ENCODE peak calls at places on chromosomes 13 and 19, in eight cellular contexts. D is HCT116; L is upper lobe of right lung; H is fibroblast of lung; T is CD8-positive, alpha-beta memory T cell; O is cardiac muscle cell; P is naive thymus-derived CD4-positive, alpha-beta T cell; V is right atrium auricular region. W is an unnamed sample. For H3K9me3, the result is how much of the 10 kb centered on the place peaks cover.

GRCh38 chr19:32345261-32346207 is at the start of gene ZNF507:
- DNase-seq in P (peak), O (peak), D (peak), T (peak), L (peak), H (peak), V (peak), W (no peak)

GRCh38 chr19:50476224-50476942 is at the start of the genes EMC10 and GARIN5A:
- DNase-seq in P (peak), H (peak), T (peak), L (peak), D (peak), O (peak), V (peak), W (no peak)

GRCh38 chr19:46393456-46394397 is 19.6 kb downstream of the CCDC8 start:
- DNase-seq in H (no peak), T (peak), P (no peak), V (no peak), L (peak), D (no peak), O (no peak), W (no peak)

GRCh38 chr19:3980353-3981251 is 4.7 kb downstream of the EEF2 start:
- DNase-seq in P (no peak), V (no peak), H (no peak), O (no peak), D (no peak), T (no peak), L (no peak), W (no peak)

GRCh38 chr19:40523322-40524047 is 53.2 kb upstream of the SHKBP1 start:
- DNase-seq in V (no peak), D (peak), H (peak), L (peak), T (peak), O (peak), P (no peak), W (no peak)

GRCh38 chr19:49492573-49493411 is 3.4 kb upstream of the RPS11 start:
- DNase-seq in L (no peak), D (no peak), O (no peak), P (no peak), T (no peak), V (no peak), H (peak), W (no peak)

GRCh38 chr13:99432637-99433542 is 68.4 kb upstream of the TM9SF2 start:
- DNase-seq in T (peak), V (peak), P (peak), O (peak), D (peak), L (peak), H (peak), W (no peak)

GRCh38 chr19:43880483-43880882 is 53.4 kb downstream of the ZNF283 start:
- DNase-seq in T (no peak), P (no peak), O (no peak), D (no peak), H (no peak), V (no peak), L (no peak), W (no peak)

GRCh38 chr19:34808566-34808965 is 35.6 kb upstream of the ZNF599 start:
- DNase-seq in P (no peak), L (no peak), H (peak), O (no peak), T (no peak), V (no peak), D (no peak), W (peak)

GRCh38 chr19:28393574-28394336 is 819.2 kb downstream of the UQCRFS1 start:
- DNase-seq in T (no peak), V (no peak), H (no peak), D (no peak), P (no peak), O (no peak), L (no peak), W (no peak)

GRCh38 chr19:44903602-44904425 is 1.8 kb upstream of the APOE start:
- DNase-seq in O (peak), L (peak), V (peak), D (no peak), H (peak), P (peak), T (peak), W (no peak)

GRCh38 chr13:37127706-37128241 is 22.3 kb upstream of the CSNK1A1L start:
- DNase-seq in T (no peak), L (no peak), O (no peak), H (peak), P (no peak), D (no peak), V (peak), W (no peak)

GRCh38 chr19:18002347-18002850 is 5.6 kb upstream of the ARRDC2 start:
- DNase-seq in L (peak), O (no peak), P (no peak), H (no peak), D (no peak), T (peak), V (no peak), W (no peak)

GRCh38 chr13:24683833-24684599 is 3.8 kb downstream of the ATP12A start:
- DNase-seq in O (peak), L (peak), V (no peak), D (peak), P (peak), H (no peak), T (peak), W (no peak)

GRCh38 chr19:29526730-29527499 is 1.1 kb downstream of the VSTM2B start:
- DNase-seq in L (peak), P (no peak), H (no peak), V (no peak), D (no peak), T (peak), O (no peak), W (no peak)

GRCh38 chr19:50890422-50891252 is 17.4 kb downstream of the KLK2 start:
- DNase-seq in V (no peak), O (no peak), H (peak), P (no peak), D (no peak), L (no peak), T (no peak), W (no peak)

GRCh38 chr19:1270168-1270853 is 1.2 kb downstream of the CIRBP start:
- DNase-seq in L (no peak), V (no peak), H (no peak), P (no peak), T (no peak), O (no peak), D (no peak), W (peak)

GRCh38 chr13:24066405-24067292 is 93.9 kb upstream of the SPATA13 start:
- DNase-seq in T (no peak), O (no peak), P (no peak), L (no peak), D (no peak), H (no peak), V (no peak), W (no peak)

GRCh38 chr13:75636339-75637095 is 387 bp downstream of the LMO7 start:
- DNase-seq in D (no peak), H (peak), T (peak), P (peak), L (peak), O (peak), V (no peak), W (no peak)

GRCh38 chr13:45441633-45442032 is 23.1 kb upstream of the COG3 start:
- DNase-seq in D (no peak), V (no peak), L (no peak), O (no peak), P (no peak), T (no peak), H (peak), W (no peak)

GRCh38 chr13:110731072-110731471 is 17.6 kb downstream of the ING1 start:
- DNase-seq in V (no peak), L (no peak), D (no peak), P (no peak), T (no peak), O (no peak), H (no peak), W (no peak)

GRCh38 chr13:41985788-41986508 is 25.0 kb upstream of the VWA8 start:
- DNase-seq in P (no peak), O (no peak), L (no peak), T (no peak), H (peak), D (no peak), V (no peak), W (no peak)

GRCh38 chr13:19586904-19587634 is 25.7 kb upstream of the TPTE2 start:
- DNase-seq in V (no peak), H (peak), P (peak), D (no peak), T (peak), O (no peak), L (peak), W (no peak)

GRCh38 chr19:57850553-57851017 is 926 bp downstream of the ZNF587 start:
- DNase-seq in L (no peak), H (peak), V (no peak), P (no peak), D (no peak), T (no peak), O (no peak), W (no peak)

GRCh38 chr19:36527873-36528193 is 238 bp downstream of the ZNF260 start:
- DNase-seq in L (no peak), H (no peak), O (no peak), D (no peak), V (no peak), P (peak), T (no peak), W (no peak)
- H3K9me3 ChIP-seq in L (under half), H (under half), O (under half), D (under half), V (under half), P (under half), T (under half), W (under half)

DNA sequence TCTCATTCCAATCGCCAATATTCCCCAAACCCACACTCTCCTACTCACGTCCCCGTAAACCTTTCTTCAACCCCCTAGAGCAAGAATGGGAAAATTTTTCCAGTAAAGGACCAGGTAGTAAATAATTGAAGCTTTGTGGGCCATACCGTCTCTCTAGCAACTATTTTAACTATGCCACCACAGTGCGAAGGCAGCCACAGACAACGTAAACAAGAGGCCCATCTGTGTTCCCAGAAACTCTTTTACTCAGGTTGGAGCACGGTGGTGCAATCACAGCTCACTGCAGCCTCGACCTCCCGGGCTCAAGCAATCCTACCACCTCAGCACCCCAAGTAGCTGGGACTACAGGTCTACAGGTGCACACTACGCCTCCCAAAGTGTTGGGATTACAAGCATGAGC is 3.0 kb downstream of the DPRX start:
- DNase-seq in L (no peak), T (no peak), D (no peak), H (no peak), P (no peak), O (no peak), V (no peak), W (no peak)
- H3K9me3 ChIP-seq in L (under half), T (under half), D (under half), H (under half), P (under half), O (under half), V (under half), W (under half)

DNA sequence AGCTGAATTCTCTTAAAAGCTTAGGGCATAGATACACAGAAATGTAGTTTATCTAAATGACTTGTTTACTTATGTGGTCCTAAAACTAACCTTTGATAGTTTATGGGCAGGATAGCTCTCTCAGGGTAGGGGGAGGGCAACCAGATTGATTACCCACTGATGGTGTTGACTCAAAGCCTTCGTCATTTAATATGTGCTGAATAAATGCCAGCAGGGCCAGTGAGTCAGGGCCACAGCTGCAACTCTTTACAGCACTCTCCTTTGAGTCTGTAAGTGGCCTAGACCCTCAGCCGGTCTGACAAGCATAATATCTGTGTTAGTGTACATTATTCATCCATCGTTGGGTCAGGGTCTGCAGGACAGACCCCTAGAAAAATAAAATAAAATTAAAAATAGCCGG is 128.5 kb downstream of the ZNF675 start:
- DNase-seq in L (no peak), H (no peak), D (no peak), P (no peak), T (no peak), O (no peak), V (no peak), W (no peak)
- H3K9me3 ChIP-seq in L (under half), H (under half), D (under half), P (under half), T (under half), O (under half), V (under half), W (under half)

DNA sequence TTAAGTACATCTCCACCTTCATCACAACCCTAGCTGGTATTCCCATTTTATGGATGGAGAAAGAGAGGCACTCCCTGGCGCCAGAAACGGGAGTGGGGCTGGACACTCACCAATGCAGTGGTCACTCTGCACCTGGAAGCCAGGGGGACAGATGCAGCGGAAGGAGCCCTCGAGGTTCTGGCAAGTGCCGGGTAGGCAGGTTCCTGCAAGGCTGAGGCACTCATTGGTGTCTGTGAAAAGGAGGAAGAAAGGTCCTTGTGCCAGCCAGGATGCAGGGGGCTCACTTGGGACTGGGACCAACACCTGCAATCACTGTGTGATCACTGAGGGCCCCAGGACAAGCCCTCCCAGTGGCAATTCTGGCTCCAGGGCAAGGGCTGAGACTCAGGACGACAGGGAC is 41.8 kb downstream of the CCL25 start:
- DNase-seq in H (no peak), O (no peak), D (no peak), T (no peak), V (no peak), P (no peak), L (no peak), W (no peak)
- H3K9me3 ChIP-seq in H (under half), O (under half), D (under half), T (under half), V (under half), P (under half), L (under half), W (under half)

DNA sequence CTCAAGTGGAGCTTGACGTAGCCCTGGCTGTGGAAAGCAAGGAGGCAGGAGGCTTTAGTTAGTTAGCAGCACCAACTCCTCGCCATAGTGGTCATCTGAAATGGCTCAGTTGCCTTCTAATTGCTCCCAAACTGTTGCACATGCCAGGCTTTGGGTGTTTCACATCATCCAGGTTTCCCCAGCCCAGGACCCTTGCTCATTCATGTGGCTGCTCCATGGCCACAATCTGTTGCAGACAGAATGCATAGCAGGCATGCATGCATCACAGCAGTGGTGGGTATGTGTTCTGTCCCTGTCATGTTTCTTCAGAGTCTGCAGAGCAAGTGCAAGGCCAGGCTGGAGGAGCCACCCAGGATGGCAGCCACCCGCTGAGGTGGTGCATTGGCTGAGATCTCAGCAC is 407.6 kb downstream of the TSHZ3 start:
- DNase-seq in H (no peak), L (no peak), T (no peak), O (no peak), P (no peak), V (no peak), D (no peak), W (peak)
- H3K9me3 ChIP-seq in H (under half), L (under half), T (under half), O (under half), P (under half), V (under half), D (under half), W (under half)

GRCh38 chr13:33859691-33860303 is 41.8 kb downstream of the RFC3 start:
- DNase-seq in L (no peak), T (no peak), D (no peak), H (peak), V (no peak), P (no peak), O (no peak), W (no peak)

DNA sequence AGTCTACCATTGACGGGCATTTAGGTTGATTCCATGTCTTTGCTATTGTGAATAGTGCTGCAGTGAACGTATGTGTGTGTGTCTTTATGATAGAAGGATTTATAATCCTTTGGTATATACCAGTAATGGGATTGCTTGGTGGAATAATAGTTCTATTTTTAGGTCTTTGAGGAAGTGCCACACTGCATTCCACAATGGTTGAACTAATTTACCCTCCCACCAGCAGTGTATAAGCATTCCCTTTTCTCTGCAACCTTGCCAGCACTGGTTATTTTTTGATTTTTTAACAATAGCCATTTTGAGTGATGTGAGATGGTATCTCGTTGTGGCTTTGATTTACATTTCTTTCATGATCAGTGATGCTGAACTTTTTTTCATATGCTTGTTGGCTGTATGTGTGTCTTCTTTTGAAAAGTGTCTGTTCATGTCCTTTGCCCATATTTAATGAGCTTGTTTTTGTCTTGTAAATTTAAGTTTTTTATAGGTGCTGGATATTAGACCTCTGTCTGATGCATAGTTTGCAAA is 37.5 kb downstream of the RFC3 start:
- DNase-seq in D (no peak), L (no peak), H (peak), T (no peak), O (no peak), V (no peak), P (no peak), W (no peak)
- H3K9me3 ChIP-seq in D (under half), L (under half), H (under half), T (under half), O (under half), V (under half), P (under half), W (under half)

DNA sequence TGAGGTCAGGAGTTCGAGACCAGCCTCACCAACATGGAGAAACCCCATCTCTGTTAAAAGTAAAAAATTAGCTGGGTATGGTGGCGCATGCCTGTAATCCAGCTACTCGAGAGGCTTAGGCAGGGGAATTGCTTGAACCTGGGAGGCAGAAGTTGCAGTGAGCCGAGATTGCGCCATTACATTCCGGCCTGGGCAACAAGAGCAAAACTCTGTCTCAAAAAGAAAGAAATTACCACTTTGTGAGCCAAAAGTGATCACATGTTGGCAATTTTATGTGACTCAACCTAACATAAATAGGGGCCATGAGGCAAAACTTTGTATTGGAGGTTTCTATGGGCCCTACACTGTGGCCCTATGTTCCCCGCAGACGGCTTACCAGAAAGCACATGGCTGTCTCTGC is 72.2 kb downstream of the MAP4K1 start:
- DNase-seq in H (no peak), O (no peak), V (no peak), T (no peak), D (no peak), L (no peak), P (no peak), W (no peak)
- H3K9me3 ChIP-seq in H (under half), O (under half), V (under half), T (under half), D (under half), L (under half), P (under half), W (under half)

GRCh38 chr13:106513025-106513424 is 22.4 kb downstream of the EFNB2 start:
- DNase-seq in O (no peak), L (no peak), V (no peak), T (no peak), H (peak), D (no peak), P (no peak), W (no peak)
- H3K9me3 ChIP-seq in O (under half), L (under half), V (under half), T (under half), H (under half), D (under half), P (under half), W (under half)